ENCODE peak calls at places on chromosome 9, in nine cellular contexts. R, C, V, X, S, L, A, T and M are unnamed samples.

GRCh38 chr9:137423810-137424291 is 658 bp downstream of the NOXA1 start:
- DNase-seq in R (no peak), C (peak), V (peak), X (no peak), S (no peak), L (no peak), A (peak), T (peak), M (no peak)

GRCh38 chr9:37859043-37859442 is 44.9 kb downstream of the SLC25A51 start:
- DNase-seq in R (peak), C (no peak), V (no peak), X (no peak), S (no peak), L (no peak), A (peak), T (no peak), M (no peak)

GRCh38 chr9:95887926-95888497 is 12.5 kb downstream of the ERCC6L2 start:
- DNase-seq in R (no peak), C (no peak), V (no peak), X (no peak), S (no peak), L (no peak), A (no peak), T (no peak), M (no peak)

GRCh38 chr9:113570106-113570505 is 106.6 kb downstream of the RGS3 start:
- DNase-seq in R (no peak), C (no peak), V (no peak), X (no peak), S (no peak), L (no peak), A (no peak), T (no peak), M (no peak)

GRCh38 chr9:87889065-87889881 is 6.6 kb downstream of the SPATA31E1 start:
- DNase-seq in R (no peak), C (no peak), V (peak), X (no peak), S (no peak), L (no peak), A (no peak), T (no peak), M (no peak)

GRCh38 chr9:18594837-18595236 is 120.9 kb downstream of the ADAMTSL1 start:
- DNase-seq in R (no peak), C (no peak), V (no peak), X (no peak), S (no peak), L (no peak), A (no peak), T (no peak), M (no peak)

GRCh38 chr9:4073371-4073770 is 226.5 kb downstream of the GLIS3 start:
- DNase-seq in R (peak), C (no peak), V (no peak), X (peak), S (no peak), L (no peak), A (no peak), T (no peak), M (no peak)

GRCh38 chr9:76215066-76215465 is 179.2 kb downstream of the RFK start:
- DNase-seq in R (no peak), C (no peak), V (no peak), X (no peak), S (no peak), L (no peak), A (peak), T (no peak), M (peak)

GRCh38 chr9:135554718-135555117 is 6.8 kb upstream of the PAEP start:
- DNase-seq in R (no peak), C (no peak), V (no peak), X (no peak), S (no peak), L (no peak), A (no peak), T (no peak), M (no peak)

GRCh38 chr9:94912700-94913249 is 186.3 kb downstream of the AOPEP start:
- DNase-seq in R (peak), C (no peak), V (no peak), X (no peak), S (peak), L (no peak), A (peak), T (no peak), M (no peak)

GRCh38 chr9:13967011-13967410 is 346.9 kb downstream of the NFIB start:
- DNase-seq in R (no peak), C (no peak), V (no peak), X (no peak), S (no peak), L (no peak), A (no peak), T (no peak), M (no peak)

GRCh38 chr9:96513622-96514021 is 63.7 kb downstream of the HABP4 start:
- DNase-seq in R (no peak), C (no peak), V (no peak), X (no peak), S (no peak), L (no peak), A (no peak), T (no peak), M (no peak)

GRCh38 chr9:106745876-106746275 is 117.1 kb upstream of the ZNF462 start:
- DNase-seq in R (no peak), C (no peak), V (no peak), X (no peak), S (no peak), L (no peak), A (no peak), T (no peak), M (no peak)

GRCh38 chr9:11457809-11458785 is 845.3 kb upstream of the PTPRD start:
- DNase-seq in R (no peak), C (no peak), V (no peak), X (peak), S (no peak), L (no peak), A (peak), T (no peak), M (no peak)

GRCh38 chr9:119556129-119556875 is 187.1 kb upstream of the BRINP1 start:
- DNase-seq in R (peak), C (peak), V (peak), X (peak), S (peak), L (no peak), A (peak), T (peak), M (no peak)

GRCh38 chr9:37555786-37556185 is 20.4 kb downstream of the FBXO10 start:
- DNase-seq in R (no peak), C (no peak), V (no peak), X (no peak), S (no peak), L (no peak), A (no peak), T (no peak), M (no peak)

GRCh38 chr9:95080961-95081658 is 236.4 kb downstream of the FANCC start:
- DNase-seq in R (no peak), C (no peak), V (peak), X (no peak), S (no peak), L (no peak), A (no peak), T (no peak), M (no peak)

GRCh38 chr9:70399141-70399540 is 15.3 kb downstream of the KLF9 start:
- DNase-seq in R (no peak), C (no peak), V (no peak), X (no peak), S (no peak), L (no peak), A (no peak), T (no peak), M (no peak)

GRCh38 chr9:18237776-18238175 is 236.2 kb upstream of the ADAMTSL1 start:
- DNase-seq in R (no peak), C (no peak), V (no peak), X (no peak), S (no peak), L (no peak), A (no peak), T (no peak), M (no peak)

DNA sequence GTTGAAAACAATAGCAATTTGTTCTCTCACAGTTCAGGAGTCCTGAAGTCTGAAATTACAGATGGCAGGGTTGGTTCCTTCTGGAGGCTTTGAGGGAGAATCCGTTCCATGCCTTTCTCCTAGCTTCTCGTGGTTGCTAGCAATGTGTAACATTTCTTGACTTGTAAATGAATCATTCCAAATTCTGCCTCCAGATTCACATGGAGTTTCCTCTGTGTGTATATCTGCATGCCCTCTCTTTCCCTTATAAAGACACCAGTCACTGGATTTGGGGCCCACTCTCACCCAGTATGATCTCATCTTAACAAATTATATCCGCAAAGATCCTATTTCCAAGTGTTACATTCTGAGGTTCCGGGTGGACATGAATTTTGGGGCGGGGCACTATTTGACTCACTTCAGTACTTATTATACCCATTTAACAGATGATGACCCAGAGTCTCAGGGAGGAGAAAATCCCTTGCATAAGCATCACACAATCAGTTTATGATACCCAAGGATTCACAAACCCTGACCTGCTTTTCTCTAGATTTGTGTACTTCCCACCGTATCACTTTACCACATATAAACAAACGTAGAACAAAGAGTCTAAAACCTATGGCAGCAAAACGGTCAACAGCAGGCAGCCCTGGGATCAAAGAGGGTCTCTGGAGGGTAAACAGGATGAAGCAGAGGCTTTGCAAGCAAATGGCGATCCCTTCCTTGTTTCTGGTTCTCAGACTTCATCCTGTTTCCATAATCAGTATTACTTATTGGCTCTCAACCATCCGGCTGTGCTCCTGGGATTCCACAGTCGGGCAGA is 93.7 kb downstream of the C9orf152 start:
- DNase-seq in R (no peak), C (no peak), V (no peak), X (no peak), S (no peak), L (no peak), A (no peak), T (no peak), M (no peak)
- H3K27ac ChIP-seq in R (peak), C (no peak), V (peak), X (no peak), S (no peak), L (no peak), A (peak), T (peak), M (no peak)

GRCh38 chr9:99031994-99032393 is 72.9 kb upstream of the TGFBR1 start:
- DNase-seq in R (no peak), C (no peak), V (no peak), X (no peak), S (no peak), L (no peak), A (no peak), T (no peak), M (no peak)

GRCh38 chr9:99029083-99029482 is 75.8 kb upstream of the TGFBR1 start:
- DNase-seq in R (no peak), C (no peak), V (no peak), X (no peak), S (no peak), L (no peak), A (no peak), T (no peak), M (no peak)

GRCh38 chr9:99030610-99031009 is 74.3 kb upstream of the TGFBR1 start:
- DNase-seq in R (no peak), C (no peak), V (no peak), X (no peak), S (no peak), L (no peak), A (no peak), T (no peak), M (no peak)

GRCh38 chr9:99031319-99031718 is 73.6 kb upstream of the TGFBR1 start:
- DNase-seq in R (no peak), C (no peak), V (no peak), X (no peak), S (no peak), L (no peak), A (no peak), T (no peak), M (no peak)

DNA sequence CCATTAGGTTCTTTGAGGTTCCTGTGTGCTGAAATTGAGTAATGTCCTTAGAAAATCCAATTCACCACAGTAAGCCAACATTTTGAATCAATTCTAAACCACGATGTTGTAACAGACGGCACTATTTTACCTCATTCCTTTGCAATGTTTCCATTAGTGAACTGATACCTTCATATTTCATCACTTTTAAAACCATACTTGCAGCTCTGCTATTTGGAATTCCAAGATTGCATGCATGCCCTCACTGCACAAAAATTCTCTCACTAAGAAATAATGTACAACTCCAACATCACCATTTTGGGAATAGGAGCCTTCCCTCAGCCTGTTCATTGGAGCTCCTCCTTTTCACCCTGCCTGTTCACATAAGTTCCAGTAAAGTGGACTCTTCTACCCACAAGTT is 74.8 kb upstream of the TGFBR1 start:
- DNase-seq in R (no peak), C (no peak), V (no peak), X (no peak), S (no peak), L (no peak), A (no peak), T (no peak), M (no peak)
- H3K27ac ChIP-seq in R (no peak), C (no peak), V (no peak), X (no peak), S (no peak), L (no peak), A (no peak), T (no peak), M (no peak)

DNA sequence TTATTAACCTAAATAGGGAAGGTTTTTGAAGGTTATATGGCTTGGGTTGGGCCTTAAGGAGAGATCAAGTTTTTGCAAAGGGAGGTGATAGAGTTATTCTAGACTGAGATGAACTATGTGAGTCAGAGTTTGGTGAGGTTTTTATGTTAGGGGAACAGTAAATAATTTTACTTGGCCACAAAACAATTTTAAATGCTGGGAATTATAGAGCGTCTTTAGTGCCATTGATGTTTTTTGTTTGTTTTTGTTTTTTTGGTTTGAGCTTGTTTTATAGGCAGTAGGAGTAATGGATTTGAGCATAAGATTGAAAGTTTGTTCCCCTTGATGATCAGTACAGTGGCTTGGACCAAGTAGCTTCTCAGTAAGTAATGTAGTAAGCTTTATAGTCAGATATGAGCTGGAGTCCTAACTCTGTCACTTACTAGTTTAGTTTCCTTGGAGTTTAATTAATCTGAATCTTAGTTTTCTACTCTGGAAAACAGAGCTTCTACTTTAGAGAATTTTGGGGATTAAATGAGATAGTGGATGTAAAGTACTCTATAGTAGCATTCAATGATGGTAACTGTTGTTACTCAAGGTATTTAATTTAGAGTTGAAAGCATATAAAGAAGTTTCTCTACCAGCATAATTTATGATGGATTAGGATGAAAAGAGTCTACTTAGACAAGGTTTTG is 2.9 kb downstream of the NAA35 start:
- DNase-seq in R (no peak), C (no peak), V (no peak), X (no peak), S (no peak), L (no peak), A (no peak), T (no peak), M (no peak)
- H3K27ac ChIP-seq in R (no peak), C (peak), V (no peak), X (no peak), S (no peak), L (no peak), A (no peak), T (no peak), M (no peak)

GRCh38 chr9:115136379-115136778 is 18.4 kb upstream of the TNC start:
- DNase-seq in R (no peak), C (no peak), V (no peak), X (no peak), S (no peak), L (no peak), A (no peak), T (no peak), M (no peak)

GRCh38 chr9:115133649-115134048 is 15.7 kb upstream of the TNC start:
- DNase-seq in R (no peak), C (no peak), V (no peak), X (no peak), S (no peak), L (no peak), A (no peak), T (no peak), M (no peak)

GRCh38 chr9:115135786-115136185 is 17.8 kb upstream of the TNC start:
- DNase-seq in R (no peak), C (no peak), V (no peak), X (no peak), S (no peak), L (no peak), A (no peak), T (no peak), M (no peak)

GRCh38 chr9:115132648-115133047 is 14.7 kb upstream of the TNC start:
- DNase-seq in R (no peak), C (no peak), V (no peak), X (no peak), S (no peak), L (no peak), A (no peak), T (peak), M (no peak)

GRCh38 chr9:115134941-115135340 is 17.0 kb upstream of the TNC start:
- DNase-seq in R (no peak), C (no peak), V (no peak), X (no peak), S (no peak), L (no peak), A (no peak), T (no peak), M (no peak)
- H3K27ac ChIP-seq in R (no peak), C (no peak), V (no peak), X (no peak), S (no peak), L (no peak), A (no peak), T (no peak), M (no peak)

DNA sequence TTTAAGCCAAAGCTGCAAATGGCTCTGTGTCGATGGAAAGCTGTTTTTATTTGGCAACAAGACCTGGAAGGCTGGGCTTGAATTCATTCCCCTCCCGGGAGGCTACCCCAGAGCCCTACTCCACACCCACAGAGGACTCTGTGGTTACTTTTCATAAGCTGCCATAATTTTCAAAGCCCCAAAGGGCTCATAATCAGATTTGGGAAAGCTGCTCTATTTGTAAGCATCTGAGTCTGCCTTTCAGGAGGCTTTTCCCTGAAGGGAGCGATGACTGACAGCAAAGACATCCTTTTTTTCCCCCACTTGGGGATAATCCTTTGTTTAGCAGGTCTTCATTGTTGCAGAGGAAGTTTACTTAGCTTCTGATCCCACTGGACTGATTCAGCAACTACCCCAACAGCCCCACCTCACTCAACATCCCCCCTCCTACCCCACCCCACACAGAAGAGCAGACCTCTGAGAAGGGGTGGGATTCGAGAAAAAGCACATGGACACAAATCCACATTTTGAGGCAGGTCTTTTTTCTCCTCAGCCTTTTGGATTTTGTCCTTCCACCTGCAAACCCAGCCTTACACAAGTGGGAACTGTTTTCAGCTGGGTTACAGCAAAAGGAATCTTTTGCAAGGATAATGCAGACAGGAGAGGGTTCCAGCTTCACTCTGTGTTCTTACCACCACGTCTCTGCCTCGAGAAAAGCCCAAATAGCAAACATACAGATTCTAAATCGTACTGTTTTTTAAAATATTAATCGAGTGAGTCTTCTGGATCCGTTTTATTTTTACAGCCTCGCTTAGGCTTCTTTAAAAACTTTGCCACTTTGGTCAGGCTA is 244.4 kb upstream of the TUT7 start:
- DNase-seq in R (no peak), C (no peak), V (no peak), X (peak), S (no peak), L (no peak), A (no peak), T (no peak), M (no peak)
- H3K27ac ChIP-seq in R (no peak), C (no peak), V (no peak), X (peak), S (no peak), L (no peak), A (no peak), T (peak), M (no peak)

GRCh38 chr9:90729351-90729750 is 72.3 kb upstream of the SYK start:
- DNase-seq in R (no peak), C (no peak), V (no peak), X (no peak), S (no peak), L (no peak), A (no peak), T (no peak), M (no peak)
- H3K27ac ChIP-seq in R (no peak), C (no peak), V (no peak), X (no peak), S (no peak), L (no peak), A (no peak), T (no peak), M (no peak)

GRCh38 chr9:129619787-129620668 is 873 bp downstream of the C9orf50 start:
- DNase-seq in R (peak), C (no peak), V (no peak), X (peak), S (no peak), L (no peak), A (no peak), T (no peak), M (no peak)
- H3K27ac ChIP-seq in R (peak), C (no peak), V (no peak), X (peak), S (no peak), L (no peak), A (no peak), T (peak), M (no peak)

GRCh38 chr9:16561121-16561520 is 309.3 kb downstream of the BNC2 start:
- DNase-seq in R (no peak), C (no peak), V (no peak), X (no peak), S (no peak), L (no peak), A (no peak), T (no peak), M (no peak)

GRCh38 chr9:16563446-16563845 is 307.0 kb downstream of the BNC2 start:
- DNase-seq in R (no peak), C (no peak), V (no peak), X (no peak), S (no peak), L (no peak), A (no peak), T (no peak), M (no peak)

GRCh38 chr9:16553869-16554540 is 316.5 kb downstream of the BNC2 start:
- DNase-seq in R (no peak), C (no peak), V (no peak), X (no peak), S (no peak), L (no peak), A (no peak), T (no peak), M (no peak)

GRCh38 chr9:16555802-16556201 is 314.7 kb downstream of the BNC2 start:
- DNase-seq in R (no peak), C (no peak), V (no peak), X (no peak), S (no peak), L (no peak), A (no peak), T (no peak), M (no peak)

GRCh38 chr9:16559418-16560188 is 310.9 kb downstream of the BNC2 start:
- DNase-seq in R (no peak), C (no peak), V (no peak), X (no peak), S (no peak), L (no peak), A (no peak), T (no peak), M (no peak)
- H3K27ac ChIP-seq in R (no peak), C (no peak), V (no peak), X (no peak), S (no peak), L (no peak), A (no peak), T (no peak), M (no peak)